ENCODE peak calls at places on chromosome 7, in six cellular contexts. B, P, F, J, A and G are unnamed samples.

GRCh38 chr7:129536323-129536722 is 34.0 kb downstream of the SMKR1 start:
- DNase-seq in B (no peak), P (no peak), F (no peak), J (no peak), A (no peak), G (no peak)

GRCh38 chr7:101714097-101714496 is 85.0 kb upstream of the MYL10 start:
- DNase-seq in B (no peak), P (no peak), F (no peak), J (no peak), A (no peak), G (no peak)

GRCh38 chr7:2307690-2308107 is 6.5 kb downstream of the SNX8 start:
- DNase-seq in B (no peak), P (no peak), F (no peak), J (no peak), A (no peak), G (peak; percentile 53)

GRCh38 chr7:134196439-134196838 is 69.3 kb downstream of the LRGUK start:
- DNase-seq in B (no peak), P (no peak), F (no peak), J (no peak), A (no peak), G (no peak)

GRCh38 chr7:151818674-151819519 is 58.0 kb downstream of the PRKAG2 start:
- DNase-seq in B (peak; percentile 41), P (no peak), F (peak; percentile 45), J (no peak), A (no peak), G (no peak)

GRCh38 chr7:157278791-157279678 is 57.8 kb upstream of the DNAJB6 start:
- DNase-seq in B (no peak), P (no peak), F (peak; percentile 65), J (no peak), A (peak; percentile 71), G (no peak)

GRCh38 chr7:493661-494251 is 25.9 kb downstream of the PDGFA start:
- DNase-seq in B (no peak), P (no peak), F (no peak), J (no peak), A (no peak), G (no peak)

GRCh38 chr7:130369110-130369711 is 11.1 kb upstream of the CPA1 start:
- DNase-seq in B (peak; percentile 56), P (no peak), F (no peak), J (peak; percentile 78), A (no peak), G (no peak)

GRCh38 chr7:36047254-36047653 is 105.8 kb upstream of the EEPD1 start:
- DNase-seq in B (no peak), P (no peak), F (no peak), J (no peak), A (no peak), G (no peak)
- TF ChIP-seq CTCF in B (peak; percentile 16), P (no peak), F (peak; percentile 40), J (peak; percentile 52), A (no peak), G (no peak)

DNA sequence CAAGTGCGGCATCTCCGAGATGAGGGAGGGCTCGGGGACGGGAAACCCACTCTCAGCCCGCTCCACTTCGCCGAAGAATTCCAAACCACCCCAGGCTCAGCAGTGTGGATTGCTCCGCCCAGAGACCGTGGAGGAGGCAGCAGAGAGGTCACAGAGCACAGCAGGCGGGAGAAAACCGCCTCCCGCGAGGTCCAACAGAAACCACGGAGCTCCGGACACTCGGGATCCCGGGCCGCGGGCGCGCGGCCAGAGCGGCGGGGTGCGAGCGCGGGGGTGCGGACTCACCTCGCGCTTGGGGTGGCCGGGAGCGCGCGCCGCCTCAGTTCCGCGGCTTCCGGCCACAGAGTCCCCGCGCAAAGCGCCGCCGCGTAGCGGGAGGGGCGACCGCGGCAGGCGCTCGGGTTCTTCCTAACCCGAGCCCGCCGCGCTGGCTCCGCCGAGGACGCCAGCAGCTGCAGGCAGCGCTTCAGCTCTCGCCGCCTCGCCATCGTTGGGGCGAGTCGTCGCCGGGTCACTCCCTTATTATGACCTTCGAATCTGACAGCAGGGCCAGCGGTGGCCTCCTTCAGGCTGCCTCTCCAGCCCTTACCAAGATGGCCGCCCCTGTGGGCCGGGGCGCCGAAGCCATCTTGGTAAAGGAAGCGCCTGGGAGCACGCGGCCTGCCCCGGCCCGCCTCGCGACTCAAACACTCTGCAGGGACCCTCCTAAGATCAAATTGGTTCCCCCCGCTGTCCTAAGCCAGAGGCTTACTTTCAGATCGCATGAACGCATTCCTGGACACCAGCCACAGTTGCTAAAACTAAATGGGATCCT is at the start of gene NAPEPLD:
- DNase-seq in B (peak; percentile 91), P (peak; percentile 92), F (peak; percentile 69), J (peak; percentile 84), A (peak; percentile 89), G (peak; percentile 81)
- TF ChIP-seq CTCF in B (no peak), P (no peak), F (no peak), J (no peak), A (no peak), G (no peak)

GRCh38 chr7:32062150-32062549 is 8.1 kb downstream of the PDE1C start:
- DNase-seq in B (peak; percentile 64), P (no peak), F (peak; percentile 74), J (no peak), A (peak; percentile 37), G (no peak)
- TF ChIP-seq CTCF in B (peak; percentile 49), P (no peak), F (peak; percentile 88), J (peak; percentile 82), A (peak; percentile 9), G (no peak)

DNA sequence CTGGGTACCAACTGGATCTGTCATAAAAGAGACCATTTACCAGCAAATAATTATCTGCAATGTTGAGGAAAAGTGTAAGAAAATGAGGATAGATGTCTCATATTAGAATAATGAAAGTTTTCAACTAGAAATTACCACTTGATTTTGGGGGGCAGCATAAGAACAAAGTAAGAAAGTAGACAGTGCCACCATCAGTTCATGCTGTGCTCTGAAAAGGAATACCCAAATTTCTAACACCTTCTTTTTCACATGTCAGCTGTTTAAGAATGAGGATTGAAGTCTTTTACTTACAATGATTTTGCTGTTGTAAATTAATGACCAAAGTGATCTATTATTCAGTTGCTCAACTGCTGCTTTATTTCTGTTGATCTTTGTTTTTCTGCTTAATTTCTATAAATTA is 578.3 kb downstream of the ETV1 start:
- DNase-seq in B (no peak), P (no peak), F (no peak), J (no peak), A (no peak), G (no peak)
- TF ChIP-seq CTCF in B (no peak), P (no peak), F (no peak), J (no peak), A (no peak), G (no peak)

DNA sequence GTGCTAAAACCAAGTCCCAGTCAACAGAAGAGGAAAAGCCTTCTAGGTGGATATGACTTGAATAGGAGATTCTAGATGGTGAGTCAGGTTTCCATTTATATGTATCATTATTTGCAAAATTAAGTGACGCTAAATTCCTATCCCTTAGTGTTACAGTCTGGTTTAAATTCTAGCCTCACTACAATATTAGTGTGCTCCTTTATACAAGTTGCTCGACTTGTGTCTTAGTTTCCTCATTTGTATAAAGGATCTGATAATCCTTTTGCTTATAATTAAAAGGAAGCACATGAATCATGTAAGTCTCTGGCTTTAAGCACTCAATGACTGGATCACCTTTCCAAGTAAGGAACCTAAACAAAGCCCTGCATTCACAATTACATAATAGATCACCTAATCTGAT is 105.7 kb downstream of the SVOPL start:
- DNase-seq in B (no peak), P (no peak), F (no peak), J (no peak), A (no peak), G (no peak)
- TF ChIP-seq CTCF in B (no peak), P (no peak), F (no peak), J (no peak), A (no peak), G (no peak)

GRCh38 chr7:123761729-123762128 is 12.9 kb upstream of the WASL start:
- DNase-seq in B (no peak), P (no peak), F (no peak), J (no peak), A (no peak), G (no peak)
- TF ChIP-seq CTCF in B (no peak), P (no peak), F (no peak), J (no peak), A (no peak), G (no peak)

GRCh38 chr7:66323114-66323513 is 118.0 kb downstream of the TPST1 start:
- DNase-seq in B (no peak), P (no peak), F (no peak), J (no peak), A (no peak), G (no peak)
- TF ChIP-seq CTCF in B (no peak), P (no peak), F (no peak), J (no peak), A (no peak), G (no peak)